ENCODE peak calls at places on chromosomes 4 and X, in six cellular contexts. V, Z, F, C, B and T are unnamed samples.

GRCh38 chr4:140373328-140374129 is at the start of gene SCOC:
- DNase-seq in V (peak), Z (peak), F (peak), C (peak), B (peak), T (peak)

GRCh38 chr4:181601118-181601517 is 642.1 kb upstream of the TENM3 start:
- DNase-seq in V (no peak), Z (no peak), F (no peak), C (no peak), B (no peak), T (no peak)

GRCh38 chr4:147108409-147108808 is 162.7 kb upstream of the TTC29 start:
- DNase-seq in V (no peak), Z (no peak), F (peak), C (no peak), B (no peak), T (no peak)

GRCh38 chr4:7157666-7158065 is 34.7 kb upstream of the SORCS2 start:
- DNase-seq in V (no peak), Z (no peak), F (no peak), C (no peak), B (peak), T (no peak)

GRCh38 chrX:136210806-136211205 is 40.4 kb downstream of the MAP7D3 start:
- DNase-seq in V (no peak), Z (peak), F (peak), C (no peak), B (no peak), T (no peak)

GRCh38 chrX:44431206-44431605 is 87.7 kb upstream of the EFHC2 start:
- DNase-seq in V (no peak), Z (no peak), F (peak), C (no peak), B (no peak), T (no peak)

GRCh38 chr4:105060628-105061027 is 86.0 kb upstream of the TET2 start:
- DNase-seq in V (no peak), Z (no peak), F (peak), C (no peak), B (no peak), T (no peak)

GRCh38 chrX:40434947-40435346 is 145.8 kb upstream of the ATP6AP2 start:
- DNase-seq in V (peak), Z (peak), F (peak), C (no peak), B (no peak), T (no peak)

GRCh38 chrX:46547857-46548256 is 2.6 kb upstream of the ZNF674 start:
- DNase-seq in V (no peak), Z (no peak), F (peak), C (no peak), B (no peak), T (no peak)

GRCh38 chrX:96776966-96777365 is 92.3 kb downstream of the DIAPH2 start:
- DNase-seq in V (no peak), Z (no peak), F (peak), C (no peak), B (no peak), T (no peak)

GRCh38 chr4:141486375-141486997 is 149.9 kb upstream of the IL15 start:
- DNase-seq in V (no peak), Z (no peak), F (peak), C (no peak), B (no peak), T (no peak)

GRCh38 chrX:97597954-97598353 is 714.2 kb downstream of the RPA4 start:
- DNase-seq in V (peak), Z (no peak), F (no peak), C (no peak), B (no peak), T (no peak)

GRCh38 chrX:84729809-84730208 is 227.6 kb upstream of the HDX start:
- DNase-seq in V (peak), Z (no peak), F (peak), C (no peak), B (no peak), T (no peak)
- TF ChIP-seq CTCF in V (peak), Z (peak), F (peak), C (peak), B (peak), T (peak)

DNA sequence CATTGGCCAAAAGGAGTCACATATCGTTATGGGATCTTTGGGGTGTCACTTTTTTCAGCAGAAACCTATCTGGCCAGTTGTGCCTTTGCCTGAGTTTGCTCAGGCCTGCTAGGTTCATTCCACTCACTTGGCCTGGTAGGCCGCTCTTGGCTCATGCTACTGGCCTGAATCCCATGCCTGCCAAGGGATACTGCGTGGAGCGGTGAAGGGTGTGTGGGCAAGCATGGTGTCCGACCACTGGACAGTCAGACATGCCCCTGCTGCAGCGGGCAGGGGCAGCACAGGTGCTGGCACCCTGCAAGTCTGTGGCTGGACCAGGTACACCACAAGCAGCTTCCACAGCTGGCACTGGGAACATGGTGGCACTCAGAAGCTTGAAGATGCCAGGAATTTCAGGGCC is 11.3 kb upstream of the PPM1K start:
- DNase-seq in V (no peak), Z (peak), F (no peak), C (no peak), B (no peak), T (no peak)
- H3K27ac ChIP-seq in V (no peak), Z (no peak), F (peak), C (no peak), B (no peak), T (no peak)

DNA sequence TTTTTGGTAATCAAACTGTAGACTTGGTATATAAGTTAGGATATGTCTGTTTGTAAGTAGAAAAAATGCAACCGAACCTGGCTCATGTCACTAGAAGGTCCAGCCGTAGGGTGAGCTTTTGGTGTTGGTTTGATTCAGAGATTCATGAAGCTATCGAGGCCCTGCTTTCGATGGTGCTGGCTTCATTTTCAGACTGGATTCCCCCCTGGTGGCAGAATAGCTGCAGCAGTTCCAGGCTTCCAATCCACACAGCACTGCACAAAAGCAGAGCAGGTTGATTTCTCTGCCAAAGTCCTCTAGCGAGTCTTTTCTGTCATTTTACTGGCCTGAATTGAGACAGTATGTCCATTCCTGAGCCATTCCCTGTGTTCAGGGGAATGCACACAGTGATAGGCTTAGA is 33.1 kb downstream of the PDK3 start:
- DNase-seq in V (peak), Z (no peak), F (peak), C (no peak), B (no peak), T (no peak)
- TF ChIP-seq CTCF in V (peak), Z (no peak), F (peak), C (no peak), B (peak), T (peak)

DNA sequence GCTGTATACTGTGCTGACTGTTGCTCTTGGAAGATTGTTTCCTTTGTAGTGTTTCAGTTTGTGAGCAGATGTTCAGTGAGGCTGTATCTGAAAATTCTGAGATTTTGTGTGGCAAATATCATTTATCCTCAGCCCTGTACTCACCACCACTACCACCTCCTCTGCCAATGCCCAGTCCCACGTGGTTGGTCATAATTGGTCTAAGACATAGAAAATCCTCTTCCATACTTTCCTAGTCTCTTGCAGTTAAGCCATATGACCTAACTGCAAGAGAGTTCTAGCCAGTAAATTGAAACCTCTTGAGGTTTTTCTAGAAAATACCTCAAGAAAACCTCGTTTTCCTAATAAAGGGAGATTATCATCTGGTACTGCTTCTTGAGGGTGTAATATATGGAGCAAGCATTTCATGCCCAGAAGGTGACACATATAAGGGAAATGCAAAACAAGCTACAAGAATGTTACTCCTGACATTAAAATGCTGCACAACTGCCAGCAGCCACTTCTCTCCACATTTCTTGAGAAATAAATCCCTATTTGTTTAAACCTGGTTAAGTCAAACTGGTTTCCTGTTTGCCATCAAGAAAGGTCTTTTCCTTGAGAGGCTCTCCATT is 32.8 kb downstream of the ABCE1 start:
- DNase-seq in V (no peak), Z (no peak), F (peak), C (no peak), B (no peak), T (no peak)
- H3K27ac ChIP-seq in V (peak), Z (no peak), F (peak), C (no peak), B (no peak), T (no peak)

GRCh38 chr4:13856387-13856786 is 228.9 kb upstream of the BOD1L1 start:
- DNase-seq in V (no peak), Z (no peak), F (no peak), C (no peak), B (no peak), T (no peak)

GRCh38 chr4:13859423-13859822 is 231.9 kb upstream of the BOD1L1 start:
- DNase-seq in V (no peak), Z (no peak), F (no peak), C (no peak), B (no peak), T (no peak)

GRCh38 chr4:13857397-13857796 is 229.9 kb upstream of the BOD1L1 start:
- DNase-seq in V (no peak), Z (no peak), F (no peak), C (no peak), B (no peak), T (no peak)

GRCh38 chr4:13857800-13858199 is 230.3 kb upstream of the BOD1L1 start:
- DNase-seq in V (no peak), Z (no peak), F (no peak), C (no peak), B (no peak), T (no peak)

DNA sequence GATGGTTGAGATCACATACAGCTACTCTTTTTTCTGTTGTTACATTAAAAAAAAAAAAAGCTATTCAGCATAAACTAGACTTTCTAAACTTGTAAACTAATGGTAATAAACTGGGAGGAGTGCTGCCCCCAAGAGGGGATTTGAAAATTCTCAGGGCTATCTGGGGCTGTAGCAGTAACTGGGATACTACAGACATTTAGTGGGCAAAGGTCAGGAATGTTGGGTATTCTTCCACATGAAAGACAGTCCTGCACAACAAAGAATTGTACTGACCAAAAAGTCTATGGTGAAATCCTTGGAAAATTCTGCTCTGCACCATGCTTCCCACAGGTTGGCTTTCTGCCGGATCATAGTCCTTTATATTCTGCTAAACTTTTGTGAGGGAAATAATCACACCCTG is 232.6 kb upstream of the BOD1L1 start:
- DNase-seq in V (peak), Z (no peak), F (peak), C (no peak), B (no peak), T (no peak)
- TF ChIP-seq CTCF in V (peak), Z (no peak), F (peak), C (no peak), B (no peak), T (no peak)